ENCODE peak calls at places on chromosomes 2 and 18, in nine cellular contexts. Z, L, H, E, O, K, W, S and M are unnamed samples.

GRCh38 chr18:78922856-78923255 is 56.8 kb upstream of the SALL3 start:
- DNase-seq in W (no peak), S (no peak), L (no peak), O (no peak), K (no peak), Z (no peak), H (no peak), E (no peak), M (no peak)

GRCh38 chr2:22406625-22407024 is 978.4 kb upstream of the KLHL29 start:
- DNase-seq in K (no peak), L (no peak), Z (no peak), W (no peak), S (no peak), H (no peak), E (no peak), O (no peak), M (no peak)

GRCh38 chr2:143171817-143172216 is 42.6 kb downstream of the ARHGAP15 start:
- DNase-seq in O (no peak), S (no peak), W (no peak), Z (no peak), H (no peak), L (no peak), E (no peak), K (no peak), M (no peak)

GRCh38 chr2:241015439-241015838 is 17.0 kb downstream of the SNED1 start:
- DNase-seq in S (peak), Z (no peak), W (no peak), O (peak), H (peak), L (no peak), K (no peak), E (no peak), M (no peak)

GRCh38 chr2:128789221-128789620 is 470.6 kb upstream of the HS6ST1 start:
- DNase-seq in E (no peak), S (no peak), O (no peak), W (no peak), H (peak), Z (no peak), K (no peak), L (no peak), M (no peak)

GRCh38 chr2:54649633-54650032 is 73.8 kb upstream of the EML6 start:
- DNase-seq in K (no peak), O (no peak), E (no peak), L (no peak), Z (no peak), S (no peak), H (no peak), W (no peak), M (no peak)

GRCh38 chr2:74835831-74836674 is 2.1 kb downstream of the HK2 start:
- DNase-seq in O (no peak), S (no peak), L (peak), H (no peak), Z (peak), E (peak), W (no peak), K (no peak), M (peak)

GRCh38 chr2:133844214-133844892 is 276.1 kb upstream of the NCKAP5 start:
- DNase-seq in K (peak), O (no peak), Z (peak), W (peak), E (peak), L (peak), S (peak), H (peak), M (peak)

GRCh38 chr2:71348302-71348701 is 16.7 kb downstream of the ZNF638 start:
- DNase-seq in Z (peak), O (no peak), S (no peak), L (peak), W (no peak), E (no peak), H (no peak), K (no peak), M (no peak)

GRCh38 chr2:149027602-149028250 is 10.8 kb upstream of the LYPD6B start:
- DNase-seq in O (peak), E (no peak), K (no peak), H (no peak), S (no peak), L (no peak), Z (no peak), W (no peak), M (no peak)

GRCh38 chr2:176500921-176501320 is 231.7 kb downstream of the MTX2 start:
- DNase-seq in Z (no peak), H (no peak), K (no peak), W (no peak), E (no peak), S (no peak), L (peak), O (no peak), M (no peak)

GRCh38 chr18:2890606-2891005 is 43.8 kb downstream of the EMILIN2 start:
- DNase-seq in L (no peak), K (no peak), S (no peak), E (no peak), Z (no peak), H (no peak), O (no peak), W (no peak), M (no peak)

GRCh38 chr2:203605302-203605701 is 70.2 kb upstream of the RAPH1 start:
- DNase-seq in O (no peak), H (no peak), K (no peak), E (no peak), S (no peak), W (no peak), Z (no peak), L (peak), M (no peak)

GRCh38 chr2:12556762-12557161 is 160.0 kb upstream of the TRIB2 start:
- DNase-seq in K (no peak), H (no peak), O (no peak), E (no peak), Z (no peak), S (no peak), L (peak), W (no peak), M (no peak)

GRCh38 chr2:225017098-225017685 is 25.1 kb downstream of the DOCK10 start:
- DNase-seq in H (no peak), K (no peak), E (no peak), S (no peak), L (no peak), O (no peak), Z (no peak), W (no peak), M (no peak)

GRCh38 chr2:225020157-225020864 is 22.0 kb downstream of the DOCK10 start:
- DNase-seq in O (no peak), H (no peak), E (no peak), Z (no peak), K (no peak), W (no peak), L (no peak), S (no peak), M (no peak)

GRCh38 chr2:225019100-225019499 is 23.2 kb downstream of the DOCK10 start:
- DNase-seq in O (no peak), W (no peak), Z (no peak), E (no peak), H (no peak), S (no peak), K (no peak), L (no peak), M (no peak)

GRCh38 chr2:225013432-225014048 is 28.7 kb downstream of the DOCK10 start:
- DNase-seq in W (no peak), Z (no peak), O (no peak), K (no peak), H (no peak), S (no peak), L (no peak), E (no peak), M (no peak)

DNA sequence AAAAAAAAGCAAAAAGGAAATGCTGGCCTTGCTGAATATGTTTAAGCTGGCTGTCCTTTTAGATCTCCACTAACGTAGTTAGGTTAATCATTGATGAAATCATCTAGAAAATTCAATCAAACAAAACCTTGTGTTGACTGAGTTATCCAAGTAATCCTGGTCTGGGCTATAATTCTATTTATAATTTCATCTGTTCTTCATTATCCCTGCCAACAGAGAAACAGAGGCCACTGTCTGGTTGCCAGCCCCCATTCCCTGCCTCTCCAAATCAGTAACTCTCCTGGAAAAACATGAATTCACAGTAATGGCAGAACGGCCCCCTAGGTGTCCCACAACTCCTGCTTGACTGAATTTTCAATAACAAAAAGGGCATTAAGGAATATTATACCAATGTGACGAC is 24.6 kb downstream of the DOCK10 start:
- DNase-seq in H (no peak), E (no peak), L (no peak), K (no peak), W (no peak), S (no peak), Z (no peak), O (no peak), M (no peak)
- TF ChIP-seq POLR2AphosphoS5 in H (no peak), E (no peak), L (no peak), K (no peak), W (no peak), S (no peak), Z (no peak), O (no peak), M (no peak)

GRCh38 chr2:126996378-126996699 is 97.6 kb downstream of the TEX51 start:
- DNase-seq in K (no peak), O (peak), S (no peak), W (no peak), Z (no peak), H (no peak), E (no peak), L (no peak), M (no peak)
- TF ChIP-seq POLR2A in K (no peak), O (no peak), S (no peak), W (no peak), Z (no peak), H (no peak), E (no peak), L (no peak), M (no peak)

GRCh38 chr2:121309801-121310200 is 24.8 kb upstream of the TFCP2L1 start:
- DNase-seq in Z (no peak), E (no peak), H (peak), K (no peak), W (no peak), S (no peak), O (no peak), L (peak), M (no peak)

GRCh38 chr2:121309323-121309722 is 24.3 kb upstream of the TFCP2L1 start:
- DNase-seq in H (no peak), O (no peak), S (no peak), W (no peak), Z (no peak), K (no peak), E (no peak), L (no peak), M (no peak)

GRCh38 chr2:121303531-121304263 is 18.7 kb upstream of the TFCP2L1 start:
- DNase-seq in O (no peak), E (no peak), W (no peak), S (no peak), K (peak), L (no peak), Z (no peak), H (peak), M (no peak)

GRCh38 chr2:121307048-121307447 is 22.0 kb upstream of the TFCP2L1 start:
- DNase-seq in H (no peak), O (no peak), K (no peak), Z (no peak), W (no peak), E (no peak), S (no peak), L (no peak), M (no peak)
- TF ChIP-seq POLR2AphosphoS5 in H (no peak), O (no peak), K (no peak), Z (no peak), W (no peak), E (no peak), S (no peak), L (no peak), M (no peak)

GRCh38 chr2:214174563-214174962 is 236.3 kb upstream of the VWC2L start:
- DNase-seq in H (no peak), O (no peak), E (no peak), K (no peak), W (no peak), Z (no peak), L (no peak), S (no peak), M (no peak)
- TF ChIP-seq POLR2A in H (no peak), O (no peak), E (no peak), K (no peak), W (no peak), Z (no peak), L (no peak), S (no peak), M (no peak)